ENCODE peak calls at places on chromosomes 7 and 10, in nine cellular contexts. J is GM06990, C is astrocyte of the spinal cord, M is HL-60, W is progenitor cell of endocrine pancreas, U is ovary, E is BE2C, F is pancreas, Z is breast epithelium. A is an unnamed sample.

GRCh38 chr7:30274641-30275040 is 9.8 kb upstream of the ZNRF2 start:
- DNase-seq in J (no peak), C (no peak), M (no peak), W (no peak), U (no peak), E (no peak), F (no peak), Z (no peak), A (no peak)

GRCh38 chr10:75015440-75015839 is 96.0 kb upstream of the SAMD8 start:
- DNase-seq in J (no peak), C (no peak), M (no peak), W (no peak), U (no peak), E (peak), F (no peak), Z (no peak), A (no peak)

GRCh38 chr7:44116789-44117666 is 6.3 kb downstream of the POLD2 start:
- DNase-seq in J (no peak), C (no peak), M (no peak), W (no peak), U (peak), E (no peak), F (no peak), Z (no peak), A (no peak)

GRCh38 chr10:50635286-50635685 is 11.5 kb upstream of the SGMS1 start:
- DNase-seq in J (no peak), C (peak), M (no peak), W (no peak), U (no peak), E (no peak), F (no peak), Z (no peak), A (no peak)

GRCh38 chr10:75770634-75771081 is 339.2 kb downstream of the LRMDA start:
- DNase-seq in J (no peak), C (no peak), M (no peak), W (no peak), U (no peak), E (no peak), F (no peak), Z (no peak), A (no peak)

GRCh38 chr10:15518256-15518655 is 147.2 kb upstream of the FAM171A1 start:
- DNase-seq in J (no peak), C (peak), M (no peak), W (no peak), U (no peak), E (no peak), F (no peak), Z (no peak), A (no peak)

GRCh38 chr10:110576220-110576619 is 8.7 kb downstream of the SMC3 start:
- DNase-seq in J (no peak), C (peak), M (no peak), W (no peak), U (no peak), E (no peak), F (no peak), Z (no peak), A (no peak)

GRCh38 chr7:86904949-86905834 is 154.3 kb downstream of the ELAPOR2 start:
- DNase-seq in J (no peak), C (peak), M (no peak), W (no peak), U (no peak), E (peak), F (no peak), Z (no peak), A (peak)

GRCh38 chr10:126417220-126417825 is 29.0 kb upstream of the ADAM12 start:
- DNase-seq in J (no peak), C (no peak), M (no peak), W (no peak), U (no peak), E (no peak), F (no peak), Z (no peak), A (no peak)

GRCh38 chr10:83165164-83165563 is 974.1 kb upstream of the GHITM start:
- DNase-seq in J (no peak), C (no peak), M (no peak), W (no peak), U (no peak), E (peak), F (no peak), Z (no peak), A (no peak)

GRCh38 chr7:36391436-36392198 is 2.0 kb downstream of the ANLN start:
- DNase-seq in J (peak), C (peak), M (no peak), W (no peak), U (no peak), E (no peak), F (no peak), Z (no peak), A (no peak)

GRCh38 chr10:20958225-20958624 is 61.1 kb upstream of the NEBL start:
- DNase-seq in J (no peak), C (no peak), M (no peak), W (no peak), U (no peak), E (no peak), F (no peak), Z (no peak), A (no peak)

GRCh38 chr7:32059289-32060045 is 10.7 kb downstream of the PDE1C start:
- DNase-seq in J (no peak), C (peak), M (no peak), W (no peak), U (no peak), E (no peak), F (no peak), Z (no peak), A (no peak)

GRCh38 chr7:77481615-77482014 is 55.5 kb upstream of the PTPN12 start:
- DNase-seq in J (no peak), C (no peak), M (no peak), W (no peak), U (no peak), E (no peak), F (no peak), Z (no peak), A (no peak)

GRCh38 chr10:72086466-72087391 is 1.6 kb downstream of the SPOCK2 start:
- DNase-seq in J (peak), C (no peak), M (peak), W (no peak), U (no peak), E (no peak), F (no peak), Z (no peak), A (no peak)

GRCh38 chr7:123653162-123653561 is 2.5 kb upstream of the LMOD2 start:
- DNase-seq in J (no peak), C (no peak), M (no peak), W (no peak), U (no peak), E (no peak), F (no peak), Z (no peak), A (no peak)

GRCh38 chr7:129536323-129536722 is 34.0 kb downstream of the SMKR1 start:
- DNase-seq in J (no peak), C (no peak), M (no peak), W (no peak), U (no peak), E (no peak), F (no peak), Z (no peak), A (no peak)

GRCh38 chr10:11170993-11171416 is 153.3 kb downstream of the CELF2 start:
- DNase-seq in J (no peak), C (no peak), M (no peak), W (no peak), U (no peak), E (no peak), F (no peak), Z (no peak), A (no peak)

GRCh38 chr10:86642499-86642898 is 11.8 kb upstream of the OPN4 start:
- DNase-seq in J (no peak), C (peak), M (no peak), W (no peak), U (no peak), E (no peak), F (no peak), Z (no peak), A (no peak)

GRCh38 chr7:14902589-14902963 is at the start of gene DGKB:
- DNase-seq in J (no peak), C (peak), M (no peak), W (no peak), U (no peak), E (peak), F (peak), Z (no peak), A (peak)

GRCh38 chr10:42836771-42837468 is 54.3 kb downstream of the BMS1 start:
- DNase-seq in J (no peak), C (peak), M (no peak), W (no peak), U (no peak), E (no peak), F (no peak), Z (no peak), A (no peak)

GRCh38 chr10:79081353-79082034 is 12.7 kb downstream of the ZMIZ1 start:
- DNase-seq in J (no peak), C (peak), M (no peak), W (no peak), U (no peak), E (peak), F (no peak), Z (no peak), A (no peak)

GRCh38 chr10:101389986-101390531 is 36.1 kb downstream of the BTRC start:
- DNase-seq in J (no peak), C (no peak), M (no peak), W (no peak), U (no peak), E (no peak), F (no peak), Z (no peak), A (no peak)

GRCh38 chr10:75401569-75402485 is at the start of gene ZNF503:
- DNase-seq in J (peak), C (peak), M (peak), W (peak), U (peak), E (peak), F (peak), Z (peak), A (peak)

GRCh38 chr10:131743190-131744151 is 157.3 kb upstream of the PPP2R2D start:
- DNase-seq in J (peak), C (no peak), M (no peak), W (no peak), U (peak), E (no peak), F (no peak), Z (no peak), A (no peak)

GRCh38 chr10:60042959-60043358 is 136.6 kb upstream of the CCDC6 start:
- DNase-seq in J (no peak), C (no peak), M (no peak), W (no peak), U (no peak), E (no peak), F (no peak), Z (no peak), A (no peak)

GRCh38 chr10:11730779-11731178 is 11.4 kb upstream of the ECHDC3 start:
- DNase-seq in J (no peak), C (no peak), M (no peak), W (no peak), U (no peak), E (no peak), F (no peak), Z (no peak), A (no peak)

GRCh38 chr7:105496501-105496900 is 25.6 kb downstream of the PUS7 start:
- DNase-seq in J (no peak), C (peak), M (no peak), W (no peak), U (no peak), E (no peak), F (no peak), Z (no peak), A (no peak)

GRCh38 chr10:13555884-13556529 is 27.2 kb upstream of the BEND7 start:
- DNase-seq in J (no peak), C (no peak), M (no peak), W (no peak), U (no peak), E (no peak), F (peak), Z (no peak), A (no peak)

GRCh38 chr7:135707570-135707966 is 20.4 kb downstream of the SLC13A4 start:
- DNase-seq in J (no peak), C (no peak), M (no peak), W (no peak), U (no peak), E (no peak), F (no peak), Z (no peak), A (no peak)

GRCh38 chr7:102426268-102427031 is 6.9 kb upstream of the ORAI2 start:
- DNase-seq in J (peak), C (no peak), M (peak), W (no peak), U (no peak), E (no peak), F (no peak), Z (no peak), A (no peak)

GRCh38 chr7:121932768-121933167 is 59.8 kb downstream of the PTPRZ1 start:
- DNase-seq in J (no peak), C (no peak), M (no peak), W (no peak), U (no peak), E (no peak), F (no peak), Z (no peak), A (no peak)

GRCh38 chr10:127872011-127872741 is 20.6 kb downstream of the CLRN3 start:
- DNase-seq in J (no peak), C (no peak), M (no peak), W (no peak), U (peak), E (no peak), F (no peak), Z (no peak), A (no peak)

GRCh38 chr7:17521437-17521836 is 223.0 kb downstream of the AHR start:
- DNase-seq in J (no peak), C (peak), M (no peak), W (no peak), U (no peak), E (no peak), F (no peak), Z (no peak), A (no peak)

DNA sequence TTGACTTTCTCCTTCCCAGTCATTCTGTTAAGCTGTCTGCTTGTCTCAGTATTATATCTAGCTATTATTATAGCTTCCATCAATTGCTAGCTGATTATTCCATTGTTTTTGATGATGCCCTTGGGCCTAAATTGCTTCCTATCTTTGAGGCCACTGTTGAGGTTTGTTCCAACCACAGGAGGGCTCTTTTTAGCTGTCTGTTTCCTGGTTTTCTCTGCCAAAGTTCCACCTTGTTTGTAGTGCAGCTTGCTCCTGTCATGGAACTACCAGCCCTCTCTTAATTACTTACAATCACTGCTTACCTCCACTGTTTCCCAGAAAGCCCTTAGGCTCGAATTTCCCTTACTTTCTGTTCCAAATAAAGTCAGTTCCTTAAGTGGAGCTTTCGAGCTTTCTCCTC is 118.7 kb upstream of the SEC61G start:
- DNase-seq in J (no peak), C (no peak), M (no peak), W (no peak), U (no peak), E (peak), F (no peak), Z (no peak), A (no peak)
- TF ChIP-seq CTCF in J (no peak), C (no peak), M (no peak), W (no peak), U (no peak), E (peak), F (peak), Z (peak), A (no peak)

GRCh38 chr7:99631311-99632109 is 14.8 kb downstream of the ZSCAN25 start:
- DNase-seq in J (no peak), C (peak), M (no peak), W (no peak), U (no peak), E (no peak), F (no peak), Z (no peak), A (no peak)
- TF ChIP-seq CTCF in J (no peak), C (peak), M (no peak), W (peak), U (no peak), E (peak), F (peak), Z (no peak), A (no peak)

GRCh38 chr7:47294569-47295222 is 287.2 kb downstream of the TNS3 start:
- DNase-seq in J (no peak), C (no peak), M (no peak), W (no peak), U (peak), E (no peak), F (no peak), Z (no peak), A (no peak)
- TF ChIP-seq CTCF in J (no peak), C (no peak), M (no peak), W (no peak), U (no peak), E (no peak), F (no peak), Z (no peak), A (no peak)

GRCh38 chr7:4682621-4683042 is 537 bp downstream of the FOXK1 start:
- DNase-seq in J (peak), C (peak), M (no peak), W (no peak), U (peak), E (peak), F (peak), Z (no peak), A (no peak)
- TF ChIP-seq CTCF in J (no peak), C (peak), M (no peak), W (no peak), U (no peak), E (no peak), F (no peak), Z (no peak), A (no peak)

GRCh38 chr7:47302560-47302959 is 279.4 kb downstream of the TNS3 start:
- DNase-seq in J (no peak), C (no peak), M (no peak), W (no peak), U (no peak), E (no peak), F (no peak), Z (no peak), A (no peak)

GRCh38 chr7:47299496-47299895 is 282.4 kb downstream of the TNS3 start:
- DNase-seq in J (no peak), C (no peak), M (no peak), W (no peak), U (peak), E (no peak), F (no peak), Z (no peak), A (no peak)

GRCh38 chr7:47301657-47302295 is 280.1 kb downstream of the TNS3 start:
- DNase-seq in J (no peak), C (no peak), M (no peak), W (no peak), U (no peak), E (no peak), F (no peak), Z (no peak), A (no peak)

GRCh38 chr7:47300472-47301021 is 281.4 kb downstream of the TNS3 start:
- DNase-seq in J (no peak), C (no peak), M (no peak), W (no peak), U (peak), E (no peak), F (no peak), Z (no peak), A (no peak)

GRCh38 chr7:47301078-47301477 is 280.8 kb downstream of the TNS3 start:
- DNase-seq in J (no peak), C (no peak), M (no peak), W (no peak), U (no peak), E (no peak), F (no peak), Z (no peak), A (peak)
- TF ChIP-seq CTCF in J (no peak), C (no peak), M (no peak), W (no peak), U (no peak), E (no peak), F (no peak), Z (no peak), A (no peak)

GRCh38 chr10:93039721-93040120 is 20.9 kb upstream of the CYP26C1 start:
- DNase-seq in J (no peak), C (peak), M (no peak), W (no peak), U (no peak), E (no peak), F (no peak), Z (no peak), A (no peak)
- TF ChIP-seq CTCF in J (peak), C (peak), M (peak), W (peak), U (no peak), E (peak), F (no peak), Z (no peak), A (no peak)

GRCh38 chr7:38756521-38756920 is 125.3 kb upstream of the AMPH start:
- DNase-seq in J (no peak), C (no peak), M (no peak), W (no peak), U (no peak), E (no peak), F (no peak), Z (no peak), A (no peak)

GRCh38 chr7:38751416-38751815 is 120.2 kb upstream of the AMPH start:
- DNase-seq in J (no peak), C (no peak), M (no peak), W (no peak), U (no peak), E (no peak), F (no peak), Z (no peak), A (no peak)

GRCh38 chr7:38757946-38758345 is 126.8 kb upstream of the AMPH start:
- DNase-seq in J (no peak), C (no peak), M (no peak), W (no peak), U (no peak), E (no peak), F (no peak), Z (no peak), A (no peak)

GRCh38 chr7:38748056-38748610 is 117.0 kb upstream of the AMPH start:
- DNase-seq in J (no peak), C (peak), M (no peak), W (no peak), U (peak), E (peak), F (no peak), Z (no peak), A (no peak)

DNA sequence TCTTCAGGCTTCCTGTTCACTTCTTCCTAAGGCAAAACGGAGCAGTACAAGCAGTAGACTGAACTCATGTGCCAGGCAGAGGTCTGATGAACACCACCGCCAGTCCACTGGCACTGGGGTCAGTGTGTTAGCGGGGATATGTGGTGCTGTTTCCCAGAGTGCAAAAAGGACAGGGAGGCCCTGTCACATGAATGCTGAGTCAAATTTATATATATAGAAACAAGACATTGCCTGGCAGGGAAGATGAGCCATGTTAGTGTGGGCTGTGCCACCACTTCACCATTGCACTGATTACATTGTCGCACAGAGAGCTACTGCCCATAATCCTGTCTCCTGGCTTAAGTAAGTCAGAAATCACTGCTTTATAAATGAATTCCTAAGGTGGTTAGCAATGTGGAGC is 122.2 kb upstream of the AMPH start:
- DNase-seq in J (no peak), C (no peak), M (no peak), W (no peak), U (no peak), E (no peak), F (no peak), Z (no peak), A (no peak)
- TF ChIP-seq CTCF in J (no peak), C (no peak), M (no peak), W (no peak), U (no peak), E (no peak), F (no peak), Z (no peak), A (no peak)

GRCh38 chr10:123154092-123154942 is at the start of gene BUB3:
- DNase-seq in J (peak), C (peak), M (peak), W (peak), U (peak), E (peak), F (peak), Z (peak), A (peak)
- TF ChIP-seq CTCF in J (no peak), C (no peak), M (no peak), W (no peak), U (no peak), E (no peak), F (peak), Z (no peak), A (peak)

GRCh38 chr7:106660862-106661720 is at the start of gene CCDC71L:
- DNase-seq in J (peak), C (peak), M (peak), W (peak), U (peak), E (peak), F (peak), Z (peak), A (peak)
- TF ChIP-seq CTCF in J (no peak), C (no peak), M (no peak), W (no peak), U (no peak), E (no peak), F (no peak), Z (no peak), A (no peak)

GRCh38 chr7:27774717-27775328 is 34.9 kb downstream of the TAX1BP1 start:
- DNase-seq in J (no peak), C (peak), M (no peak), W (no peak), U (no peak), E (no peak), F (no peak), Z (no peak), A (no peak)
- TF ChIP-seq CTCF in J (no peak), C (peak), M (peak), W (peak), U (peak), E (peak), F (peak), Z (peak), A (peak)